ENCODE peak calls at places on chromosomes 16 and 17, in four cellular contexts. D, F, C and A are unnamed samples.

GRCh38 chr17:40554646-40555295 is 10.5 kb downstream of the CCR7 start:
- DNase-seq in C (no peak), D (no peak), F (no peak), A (no peak)

GRCh38 chr17:10357768-10358167 is 15.0 kb downstream of the MYH13 start:
- DNase-seq in D (no peak), F (peak), C (no peak), A (peak)

GRCh38 chr16:86809458-86809955 is 231.2 kb downstream of the FOXL1 start:
- DNase-seq in C (no peak), D (no peak), F (no peak), A (peak)

GRCh38 chr17:34386343-34386924 is 23.4 kb upstream of the CCL1 start:
- DNase-seq in F (no peak), C (no peak), D (no peak), A (no peak)

GRCh38 chr17:5097101-5097834 is 14.4 kb downstream of the ZNF232 start:
- DNase-seq in D (peak), F (peak), C (no peak), A (no peak)

GRCh38 chr16:17105239-17105721 is 365.5 kb downstream of the XYLT1 start:
- DNase-seq in C (no peak), D (no peak), F (no peak), A (no peak)

GRCh38 chr16:28192811-28193529 is 18.8 kb downstream of the XPO6 start:
- DNase-seq in F (no peak), C (no peak), D (peak), A (no peak)

GRCh38 chr16:31005350-31006085 is 4.9 kb downstream of the STX1B start:
- DNase-seq in F (no peak), C (no peak), D (no peak), A (no peak)

GRCh38 chr17:67007266-67007665 is 37.1 kb upstream of the CACNG1 start:
- DNase-seq in C (no peak), F (no peak), D (no peak), A (no peak)

DNA sequence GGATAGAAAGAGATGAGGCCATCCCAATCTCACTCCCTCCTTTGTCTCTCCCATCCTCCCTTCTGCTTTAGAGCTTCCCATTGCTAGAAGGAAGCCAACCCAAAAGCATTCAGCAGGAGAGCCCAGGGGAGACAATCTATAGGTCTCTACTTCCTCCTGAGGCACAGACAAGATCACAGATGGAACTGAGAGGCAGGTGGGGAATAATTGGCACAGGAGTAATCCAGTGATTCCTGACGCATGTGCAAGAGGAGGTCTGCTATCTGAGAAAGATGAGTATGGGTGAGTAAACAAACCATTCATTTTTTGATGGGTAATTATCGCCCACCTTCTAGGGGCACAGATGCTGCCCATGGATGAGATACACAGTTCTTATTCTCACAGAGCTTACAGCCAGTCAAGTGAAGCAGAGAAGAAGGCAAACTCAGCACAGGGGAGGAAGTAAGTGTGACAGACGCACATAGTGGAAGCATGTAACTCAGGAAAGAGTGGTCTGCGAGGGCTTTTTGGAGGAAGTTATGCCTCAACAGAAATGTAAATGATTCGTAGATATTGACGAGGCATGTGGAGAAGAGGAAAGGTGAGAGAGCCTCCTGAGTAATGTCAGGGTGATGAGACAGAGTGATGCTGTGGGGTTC is 88.9 kb upstream of the HLF start:
- DNase-seq in F (no peak), D (no peak), C (no peak), A (no peak)
- H3K27ac ChIP-seq in F (no peak), D (no peak), C (no peak), A (no peak)

GRCh38 chr17:69588739-69589334 is 174.3 kb downstream of the MAP2K6 start:
- DNase-seq in F (no peak), C (no peak), D (no peak), A (no peak)

GRCh38 chr17:69588316-69588715 is 173.8 kb downstream of the MAP2K6 start:
- DNase-seq in C (no peak), D (no peak), F (no peak), A (no peak)

GRCh38 chr17:69593351-69593715 is 178.8 kb downstream of the MAP2K6 start:
- DNase-seq in C (no peak), F (no peak), D (no peak), A (no peak)

GRCh38 chr17:69592692-69593350 is 178.3 kb downstream of the MAP2K6 start:
- DNase-seq in D (no peak), F (no peak), C (no peak), A (no peak)

DNA sequence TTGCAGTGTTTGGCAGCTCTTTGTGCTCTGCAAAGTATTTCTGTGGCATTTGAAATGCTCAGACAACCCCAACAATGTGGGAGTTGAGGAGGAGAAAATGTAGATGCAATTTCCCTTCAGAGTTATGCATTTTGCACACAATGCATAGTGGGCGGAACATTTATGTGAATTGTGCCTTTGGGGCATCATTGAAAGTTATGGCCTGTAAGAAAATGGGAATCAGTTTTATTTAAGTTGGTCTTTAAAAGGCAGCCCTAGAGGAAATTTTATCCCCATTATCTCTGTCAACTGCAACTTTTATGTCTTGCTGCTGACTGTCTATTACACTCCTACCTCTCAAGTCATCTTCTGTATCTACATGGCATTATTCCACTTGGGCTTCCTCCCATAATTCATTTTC is 176.2 kb downstream of the MAP2K6 start:
- DNase-seq in C (no peak), F (no peak), D (no peak), A (no peak)
- H3K27ac ChIP-seq in C (no peak), F (no peak), D (no peak), A (no peak)

DNA sequence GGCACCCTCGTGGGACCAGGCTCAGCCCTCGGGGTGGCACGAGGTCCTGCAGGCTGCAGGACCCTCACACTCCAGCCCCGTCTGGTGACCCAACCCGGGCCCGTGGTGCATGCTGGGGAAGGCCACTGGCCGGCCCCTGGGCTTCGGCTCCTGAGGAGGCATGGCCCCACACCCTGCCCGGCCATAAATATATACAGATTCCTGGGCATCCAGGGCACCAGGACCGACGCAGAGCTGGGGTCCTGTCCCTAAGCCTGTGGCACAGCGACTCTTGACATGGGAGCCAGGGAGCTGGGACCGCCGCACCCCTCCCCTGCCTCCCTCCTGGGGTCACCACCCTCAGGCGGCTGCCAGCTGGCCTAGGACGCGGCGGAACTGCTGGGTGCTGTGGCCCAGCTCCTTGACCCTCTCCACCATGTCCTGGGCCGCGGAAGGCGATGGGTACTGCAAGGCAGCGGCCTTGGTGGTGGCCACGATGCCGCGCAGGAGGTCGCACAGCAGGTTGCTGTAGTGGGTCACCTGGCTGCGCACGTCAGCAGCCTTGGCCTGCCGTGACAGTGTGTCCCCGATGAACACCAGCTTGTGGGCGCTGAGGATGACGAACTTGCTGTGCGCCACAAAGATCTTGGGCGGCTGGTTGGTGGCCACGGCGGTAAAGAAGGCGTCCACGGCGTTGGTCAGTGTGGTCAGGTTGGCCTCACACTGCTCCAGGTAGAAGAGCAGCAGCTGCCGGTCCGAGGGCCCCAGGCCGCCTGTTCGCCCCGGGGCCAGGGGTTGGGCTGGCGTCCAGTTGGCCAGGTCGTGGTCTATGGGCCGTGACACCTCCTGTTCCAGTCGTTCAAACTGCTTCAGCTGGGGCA is 10.6 kb downstream of the CTRB1 start:
- DNase-seq in D (no peak), C (no peak), F (no peak), A (no peak)
- H3K27ac ChIP-seq in D (no peak), C (no peak), F (no peak), A (peak)

DNA sequence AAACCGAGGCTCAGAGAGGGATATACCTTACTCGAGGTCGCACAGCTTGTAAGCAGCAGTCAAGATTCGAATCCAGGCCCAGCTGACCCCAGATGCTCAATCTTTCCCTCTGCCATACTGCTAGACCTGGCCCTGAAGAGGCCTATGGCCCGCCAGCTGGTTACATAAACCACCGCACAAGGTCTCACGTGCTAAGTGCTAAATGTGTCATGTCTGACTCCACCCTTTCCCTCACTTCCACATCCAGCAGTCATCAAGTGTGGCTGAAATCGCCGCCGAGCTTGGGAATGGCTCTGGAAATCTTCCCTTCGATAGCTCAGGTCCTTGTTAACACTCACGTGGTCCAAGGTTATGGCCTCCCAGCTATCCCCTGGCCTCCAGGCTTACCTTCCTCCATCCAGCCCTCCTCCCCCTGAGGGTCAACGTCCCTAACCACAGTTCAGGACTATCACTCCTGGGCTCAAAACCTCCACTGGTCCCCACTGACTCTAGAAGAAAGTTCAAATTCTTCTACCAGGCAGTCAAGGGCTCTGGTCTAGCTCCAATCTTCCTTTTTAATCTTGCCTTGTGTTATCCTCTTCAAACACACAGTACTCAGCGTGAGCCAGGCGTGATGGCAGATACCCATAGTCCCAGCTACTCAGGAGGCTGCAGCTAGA is 3.5 kb downstream of the ZBTB4 start:
- DNase-seq in F (peak), C (no peak), D (no peak), A (peak)
- H3K27ac ChIP-seq in F (peak), C (peak), D (no peak), A (peak)